ENCODE peak calls at places on chromosomes 6 and 20, in five cellular contexts. One of them, this sample, is unnamed.

GRCh38 chr20:58655328-58656094 is 4.4 kb downstream of the STX16 start:
- DNase-seq in HCT116: no peak
- DNase-seq in GM12878: no peak
- DNase-seq in HepG2: no peak
- DNase-seq in SK-N-SH: no peak
- DNase-seq in this sample: no peak

GRCh38 chr6:7763896-7764295 is 38.0 kb downstream of the BMP6 start:
- DNase-seq in GM12878: no peak
- DNase-seq in HepG2: no peak
- DNase-seq in HCT116: no peak
- DNase-seq in SK-N-SH: no peak
- DNase-seq in this sample: no peak

GRCh38 chr6:113980937-113981554 is 10.1 kb upstream of the HDAC2 start:
- DNase-seq in SK-N-SH: peak; percentile 67
- DNase-seq in HCT116: no peak
- DNase-seq in HepG2: peak; percentile 45
- DNase-seq in GM12878: no peak
- DNase-seq in this sample: peak; percentile 27

GRCh38 chr20:36861625-36861874 is 14.4 kb upstream of the TLDC2 start:
- DNase-seq in HCT116: no peak
- DNase-seq in GM12878: no peak
- DNase-seq in SK-N-SH: no peak
- DNase-seq in HepG2: no peak
- DNase-seq in this sample: no peak

GRCh38 chr20:610130-611046 is at the start of gene TCF15:
- DNase-seq in HepG2: no peak
- DNase-seq in GM12878: no peak
- DNase-seq in SK-N-SH: peak; percentile 100
- DNase-seq in HCT116: no peak
- DNase-seq in this sample: no peak

GRCh38 chr6:33324139-33324538 is 6.6 kb upstream of the ZBTB22 start:
- DNase-seq in SK-N-SH: peak; percentile 25
- DNase-seq in HCT116: no peak
- DNase-seq in GM12878: no peak
- DNase-seq in HepG2: no peak
- DNase-seq in this sample: no peak

GRCh38 chr6:37304766-37305165 is 46.8 kb upstream of the TMEM217 start:
- DNase-seq in SK-N-SH: no peak
- DNase-seq in HCT116: no peak
- DNase-seq in HepG2: no peak
- DNase-seq in GM12878: no peak
- DNase-seq in this sample: no peak

GRCh38 chr6:80382796-80383195 is 276.3 kb downstream of the BCKDHB start:
- DNase-seq in GM12878: no peak
- DNase-seq in HCT116: no peak
- DNase-seq in HepG2: no peak
- DNase-seq in SK-N-SH: no peak
- DNase-seq in this sample: no peak

GRCh38 chr6:121491576-121491975 is 56.1 kb downstream of the GJA1 start:
- DNase-seq in GM12878: no peak
- DNase-seq in HepG2: no peak
- DNase-seq in HCT116: no peak
- DNase-seq in SK-N-SH: no peak
- DNase-seq in this sample: no peak

GRCh38 chr20:25987073-25987927 is 290.6 kb upstream of the ZNF337 start:
- DNase-seq in SK-N-SH: peak; percentile 74
- DNase-seq in HCT116: no peak
- DNase-seq in GM12878: no peak
- DNase-seq in HepG2: no peak
- DNase-seq in this sample: peak; percentile 13

GRCh38 chr6:45606831-45607400 is 229.2 kb upstream of the SUPT3H start:
- DNase-seq in GM12878: no peak
- DNase-seq in SK-N-SH: no peak
- DNase-seq in HCT116: no peak
- DNase-seq in HepG2: no peak
- DNase-seq in this sample: no peak

GRCh38 chr20:38153011-38153329 is 12.1 kb downstream of the TGM2 start:
- DNase-seq in HepG2: no peak
- DNase-seq in SK-N-SH: no peak
- DNase-seq in HCT116: no peak
- DNase-seq in GM12878: no peak
- DNase-seq in this sample: no peak

GRCh38 chr6:150841697-150842096 is 23.8 kb upstream of the MTHFD1L start:
- DNase-seq in GM12878: no peak
- DNase-seq in SK-N-SH: no peak
- DNase-seq in HepG2: no peak
- DNase-seq in HCT116: no peak
- DNase-seq in this sample: no peak

GRCh38 chr20:6418732-6419131 is 295.9 kb upstream of the FERMT1 start:
- DNase-seq in HCT116: no peak
- DNase-seq in GM12878: no peak
- DNase-seq in SK-N-SH: no peak
- DNase-seq in HepG2: no peak
- DNase-seq in this sample: no peak

GRCh38 chr6:114033606-114034005 is 62.7 kb upstream of the HDAC2 start:
- DNase-seq in GM12878: no peak
- DNase-seq in HCT116: no peak
- DNase-seq in SK-N-SH: no peak
- DNase-seq in HepG2: no peak
- DNase-seq in this sample: no peak

GRCh38 chr6:105509506-105510331 is 106.8 kb upstream of the PREP start:
- DNase-seq in HCT116: peak; percentile 6
- DNase-seq in HepG2: no peak
- DNase-seq in GM12878: no peak
- DNase-seq in SK-N-SH: peak; percentile 4
- DNase-seq in this sample: no peak

GRCh38 chr6:135577059-135577538 is 79.6 kb upstream of the AHI1 start:
- DNase-seq in GM12878: peak; percentile 41
- DNase-seq in HCT116: no peak
- DNase-seq in HepG2: no peak
- DNase-seq in SK-N-SH: no peak
- DNase-seq in this sample: no peak

GRCh38 chr6:111291860-111292259 is 191.2 kb downstream of the REV3L start:
- DNase-seq in GM12878: no peak
- DNase-seq in SK-N-SH: peak; percentile 31
- DNase-seq in HCT116: no peak
- DNase-seq in HepG2: no peak
- DNase-seq in this sample: no peak

GRCh38 chr6:168061269-168062210 is 17.5 kb downstream of the FRMD1 start:
- DNase-seq in GM12878: no peak
- DNase-seq in HCT116: no peak
- DNase-seq in HepG2: no peak
- DNase-seq in SK-N-SH: no peak
- DNase-seq in this sample: no peak

GRCh38 chr6:92446052-92446451 is 973.3 kb downstream of the EPHA7 start:
- DNase-seq in HepG2: peak; percentile 3
- DNase-seq in SK-N-SH: no peak
- DNase-seq in HCT116: no peak
- DNase-seq in GM12878: no peak
- DNase-seq in this sample: no peak

GRCh38 chr20:36085686-36086267 is 68.8 kb upstream of the EPB41L1 start:
- DNase-seq in GM12878: no peak
- DNase-seq in HepG2: peak; percentile 72
- DNase-seq in SK-N-SH: no peak
- DNase-seq in HCT116: peak; percentile 84
- DNase-seq in this sample: no peak

GRCh38 chr6:158002951-158003853 is 21.5 kb downstream of the SYNJ2 start:
- DNase-seq in SK-N-SH: no peak
- DNase-seq in HepG2: no peak
- DNase-seq in GM12878: no peak
- DNase-seq in HCT116: no peak
- DNase-seq in this sample: no peak

GRCh38 chr20:19692100-19692499 is 66.0 kb upstream of the RIN2 start:
- DNase-seq in SK-N-SH: no peak
- DNase-seq in GM12878: no peak
- DNase-seq in HepG2: no peak
- DNase-seq in HCT116: no peak
- DNase-seq in this sample: no peak

GRCh38 chr6:131331146-131331545 is 195.9 kb downstream of the AKAP7 start:
- DNase-seq in SK-N-SH: no peak
- DNase-seq in HCT116: no peak
- DNase-seq in HepG2: no peak
- DNase-seq in GM12878: no peak
- DNase-seq in this sample: no peak

GRCh38 chr6:129493396-129493902 is 216.5 kb downstream of the ARHGAP18 start:
- DNase-seq in SK-N-SH: no peak
- DNase-seq in HepG2: peak; percentile 23
- DNase-seq in GM12878: no peak
- DNase-seq in HCT116: peak; percentile 83
- DNase-seq in this sample: no peak

DNA sequence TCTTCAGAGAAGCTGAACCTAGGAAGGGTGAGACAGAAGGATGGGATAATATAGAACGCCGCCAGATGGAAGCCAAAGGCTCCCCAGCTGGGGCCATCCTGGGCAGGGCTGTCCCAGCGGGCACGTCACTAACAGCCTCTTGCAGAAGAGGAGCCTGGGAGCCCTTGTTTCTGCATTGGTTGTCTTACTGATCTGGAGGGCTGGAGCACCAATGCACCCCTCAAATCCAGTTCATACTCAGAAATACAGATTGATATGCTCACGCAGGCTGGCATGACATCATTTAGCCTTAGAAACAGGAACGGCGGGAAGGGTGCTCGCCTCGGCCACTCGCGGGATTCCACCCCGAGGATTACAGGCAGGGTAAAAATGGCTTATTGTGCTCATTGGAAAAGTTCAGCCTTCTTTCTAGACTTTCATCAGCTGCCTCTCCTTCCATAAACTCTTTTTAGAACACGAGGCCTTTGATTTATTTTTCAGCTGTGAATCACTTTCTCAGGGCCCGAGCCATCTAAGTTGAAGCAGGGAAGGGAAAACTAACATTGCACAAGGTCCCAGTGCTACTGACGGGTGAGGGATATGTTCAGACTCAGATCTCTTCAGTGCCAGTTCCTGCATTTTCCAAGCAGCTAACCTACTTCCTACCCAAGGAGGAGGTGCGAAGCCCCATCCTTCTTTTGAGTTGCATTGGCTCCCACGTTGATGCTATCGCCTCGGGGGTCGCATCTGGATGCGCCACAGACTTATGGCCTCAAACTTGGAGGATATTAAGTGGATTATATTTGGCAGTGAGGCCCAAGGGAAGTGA is 82.3 kb downstream of the GMPR start:
- DNase-seq in SK-N-SH: no peak
- DNase-seq in GM12878: no peak
- DNase-seq in HCT116: no peak
- DNase-seq in HepG2: no peak
- DNase-seq in this sample: no peak
- TF ChIP-seq POLR2AphosphoS5 in SK-N-SH: no peak
- TF ChIP-seq POLR2AphosphoS5 in GM12878: no peak
- TF ChIP-seq POLR2AphosphoS5 in HCT116: no peak
- TF ChIP-seq POLR2AphosphoS5 in HepG2: no peak
- TF ChIP-seq POLR2AphosphoS5 in this sample: no peak

DNA sequence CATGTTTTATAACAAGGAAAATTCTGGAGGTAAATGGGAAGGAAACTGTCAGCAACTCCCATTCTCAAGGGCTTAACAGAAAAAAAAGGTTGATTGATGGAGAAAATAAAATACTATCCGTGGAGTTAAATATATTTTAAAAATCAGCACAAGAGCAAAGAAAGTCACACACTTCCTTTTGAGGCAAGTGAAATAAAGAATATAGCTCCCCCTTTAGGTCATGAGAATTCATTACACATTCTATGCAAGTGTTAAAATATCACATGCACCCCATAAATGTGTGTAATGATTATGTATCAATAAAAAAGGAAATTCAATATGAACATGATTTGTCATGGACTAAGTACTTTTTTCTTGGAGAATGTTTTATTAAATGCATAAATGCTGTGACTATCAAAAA is 349.2 kb downstream of the TPBG start:
- DNase-seq in SK-N-SH: peak; percentile 12
- DNase-seq in HCT116: no peak
- DNase-seq in GM12878: no peak
- DNase-seq in HepG2: no peak
- DNase-seq in this sample: no peak
- TF ChIP-seq CTCF in SK-N-SH: peak; percentile 54
- TF ChIP-seq CTCF in HCT116: no peak
- TF ChIP-seq CTCF in GM12878: no peak
- TF ChIP-seq CTCF in HepG2: peak; percentile 37
- TF ChIP-seq CTCF in this sample: no peak

DNA sequence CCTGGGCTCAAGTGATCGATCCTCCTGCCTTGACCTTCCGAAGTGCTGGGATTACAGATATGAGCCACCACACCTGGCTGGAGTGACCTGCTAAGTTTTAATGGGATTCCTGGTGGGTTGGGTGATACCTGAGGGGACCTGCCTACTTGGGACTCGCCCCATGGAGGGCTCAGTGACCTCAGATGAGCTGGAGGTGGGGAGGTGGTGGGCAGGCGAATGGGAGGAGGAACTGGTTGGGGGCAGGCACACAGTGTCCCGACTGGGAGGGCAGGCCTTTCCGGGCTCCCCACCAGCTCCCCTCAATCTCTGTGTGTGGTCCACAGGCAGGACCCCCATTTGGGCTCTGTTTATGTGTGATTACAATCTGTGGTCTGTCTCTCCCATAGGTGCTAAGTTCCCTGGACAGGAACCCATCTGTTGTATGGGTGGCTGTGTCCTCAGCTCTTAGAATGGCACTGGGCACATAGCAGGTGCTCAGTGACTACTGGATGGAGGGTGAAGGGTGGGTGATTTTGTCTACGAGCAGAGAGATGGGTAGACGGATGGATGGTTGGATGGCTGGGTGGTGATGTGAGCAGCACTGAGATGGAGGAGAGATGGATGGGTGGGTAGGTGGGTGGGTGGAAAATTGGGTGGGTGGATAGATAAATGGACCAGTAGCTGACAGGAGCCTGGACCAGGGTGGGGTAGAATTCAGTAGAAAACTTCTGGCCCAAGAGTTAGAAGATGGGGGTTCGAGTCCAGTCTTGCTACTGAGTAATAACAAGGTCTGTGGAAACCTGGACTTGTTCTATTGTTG is 23.8 kb downstream of the CEBPB start:
- DNase-seq in SK-N-SH: no peak
- DNase-seq in HepG2: no peak
- DNase-seq in GM12878: no peak
- DNase-seq in HCT116: no peak
- DNase-seq in this sample: no peak
- TF ChIP-seq REST in SK-N-SH: no peak
- TF ChIP-seq REST in HepG2: no peak
- TF ChIP-seq REST in GM12878: no peak
- TF ChIP-seq REST in HCT116: no peak
- TF ChIP-seq REST in this sample: no peak

DNA sequence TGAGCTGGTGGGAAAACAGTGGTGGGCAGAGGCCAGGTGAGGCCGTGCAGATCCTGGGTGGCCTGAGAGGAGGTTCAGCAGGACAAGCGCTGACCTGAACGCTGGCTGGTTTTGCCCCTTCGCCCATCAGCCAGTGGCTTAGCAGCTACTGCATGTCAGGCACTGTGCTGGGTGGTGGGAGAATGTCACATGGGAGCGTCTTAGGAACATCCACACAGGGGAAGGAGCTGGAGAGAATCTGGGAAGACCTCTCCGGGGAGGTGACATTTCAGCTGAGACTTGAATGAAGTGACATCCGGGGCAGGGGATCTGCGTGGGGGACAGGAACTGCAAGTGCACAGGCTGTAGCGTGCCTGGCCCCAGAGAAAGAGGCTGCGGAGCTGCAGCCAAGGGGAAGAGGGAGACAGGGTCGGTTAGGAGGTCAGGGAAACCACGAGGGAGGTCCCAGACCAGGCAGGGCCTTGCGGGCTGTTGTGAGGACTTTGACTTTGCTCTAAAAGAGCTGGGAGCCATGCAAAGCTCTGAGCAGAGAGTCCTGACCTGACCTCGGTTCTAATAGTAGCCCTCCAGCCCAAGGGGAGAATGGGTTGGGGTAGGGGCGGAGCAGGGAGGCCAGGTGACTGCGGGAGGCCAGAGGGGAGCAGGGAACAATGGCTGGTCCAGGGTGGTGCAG is 156.8 kb upstream of the PTPN1 start:
- DNase-seq in GM12878: no peak
- DNase-seq in HCT116: no peak
- DNase-seq in HepG2: peak; percentile 61
- DNase-seq in SK-N-SH: no peak
- DNase-seq in this sample: peak; percentile 84
- TF ChIP-seq POLR2AphosphoS5 in GM12878: no peak
- TF ChIP-seq POLR2AphosphoS5 in HCT116: no peak
- TF ChIP-seq POLR2AphosphoS5 in HepG2: no peak
- TF ChIP-seq POLR2AphosphoS5 in SK-N-SH: no peak
- TF ChIP-seq POLR2AphosphoS5 in this sample: peak; percentile 71

This sample was measured in HL-60.